ENCODE peak calls at places on chromosome 12, in four cellular contexts. Z, Q, W and I are unnamed samples.

GRCh38 chr12:55074771-55075170 is 51.4 kb upstream of the OR9K2 start:
- DNase-seq in W (no peak), Q (no peak), Z (no peak), I (peak)

GRCh38 chr12:52241205-52241842 is 8.3 kb downstream of the KRT7 start:
- DNase-seq in W (no peak), Z (no peak), Q (no peak), I (no peak)

GRCh38 chr12:98156697-98157096 is 358.7 kb upstream of the TMPO start:
- DNase-seq in Z (no peak), W (no peak), Q (no peak), I (no peak)

GRCh38 chr12:67256649-67257048 is 12.5 kb upstream of the CAND1 start:
- DNase-seq in Z (no peak), W (no peak), Q (no peak), I (no peak)

GRCh38 chr12:63036216-63036973 is 101.4 kb upstream of the PPM1H start:
- DNase-seq in W (no peak), Z (no peak), Q (no peak), I (no peak)

GRCh38 chr12:90062799-90063198 is 354.2 kb upstream of the ATP2B1 start:
- DNase-seq in Z (no peak), Q (no peak), W (no peak), I (no peak)

GRCh38 chr12:27969901-27970390 is 2.6 kb downstream of the PTHLH start:
- DNase-seq in W (no peak), Q (peak), Z (peak), I (peak)

GRCh38 chr12:110304061-110304551 is 23.1 kb downstream of the ATP2A2 start:
- DNase-seq in Z (no peak), W (no peak), Q (no peak), I (no peak)